ENCODE peak calls at places on chromosomes 1 and 21, in eight cellular contexts. M, L, K, B, G, Z, J and H are unnamed samples.

GRCh38 chr1:49677706-49678105 is 346.0 kb downstream of the AGBL4 start:
- DNase-seq in G (no peak), Z (no peak), J (no peak), B (no peak), K (no peak), L (no peak), M (no peak), H (no peak)

GRCh38 chr21:29433366-29434059 is 134.8 kb downstream of the BACH1 start:
- DNase-seq in B (no peak), M (no peak), L (no peak), Z (no peak), G (no peak), K (no peak), J (no peak), H (peak)

GRCh38 chr1:91099746-91100621 is 78.1 kb upstream of the ZNF644 start:
- DNase-seq in L (no peak), K (no peak), J (no peak), G (no peak), Z (no peak), B (no peak), M (no peak), H (no peak)

GRCh38 chr21:46028547-46029200 is 47.1 kb downstream of the COL6A1 start:
- DNase-seq in G (no peak), L (peak), Z (no peak), B (no peak), M (no peak), J (no peak), K (no peak), H (no peak)

GRCh38 chr1:115807723-115808122 is 33.2 kb downstream of the NHLH2 start:
- DNase-seq in Z (peak), L (peak), M (no peak), K (peak), B (peak), J (peak), G (no peak), H (peak)

GRCh38 chr1:109529895-109530456 is 9.7 kb upstream of the GPR61 start:
- DNase-seq in M (no peak), L (no peak), K (no peak), J (no peak), G (no peak), B (no peak), Z (no peak), H (no peak)

GRCh38 chr1:67559222-67559700 is 125.7 kb upstream of the GADD45A start:
- DNase-seq in Z (no peak), L (peak), B (no peak), K (no peak), J (no peak), M (no peak), G (no peak), H (no peak)

GRCh38 chr1:165512817-165513216 is 31.0 kb upstream of the LRRC52 start:
- DNase-seq in J (no peak), G (no peak), Z (no peak), M (no peak), B (no peak), K (no peak), L (no peak), H (no peak)

GRCh38 chr1:30789388-30790255 is 32.0 kb upstream of the LAPTM5 start:
- DNase-seq in Z (no peak), L (no peak), J (no peak), G (no peak), K (no peak), M (no peak), B (no peak), H (no peak)

GRCh38 chr21:39788383-39788782 is 43.4 kb downstream of the IGSF5 start:
- DNase-seq in J (no peak), G (no peak), M (peak), K (peak), B (no peak), L (peak), Z (no peak), H (peak)

GRCh38 chr1:200708769-200709168 is 29.9 kb upstream of the CAMSAP2 start:
- DNase-seq in Z (no peak), J (no peak), K (no peak), B (no peak), M (no peak), G (no peak), L (no peak), H (no peak)

GRCh38 chr1:89606227-89606945 is 26.5 kb upstream of the LRRC8C start:
- DNase-seq in B (no peak), J (peak), K (no peak), M (no peak), G (no peak), Z (peak), L (no peak), H (no peak)

GRCh38 chr21:41783476-41784150 is 16.8 kb upstream of the RIPK4 start:
- DNase-seq in K (peak), M (no peak), G (no peak), J (no peak), Z (no peak), B (no peak), L (peak), H (peak)

GRCh38 chr1:221440658-221441057 is 301.2 kb downstream of the DUSP10 start:
- DNase-seq in B (no peak), Z (no peak), J (peak), K (no peak), L (no peak), G (no peak), M (no peak), H (no peak)

GRCh38 chr1:231039161-231040018 is 664 bp downstream of the FAM89A start:
- DNase-seq in L (no peak), B (no peak), K (no peak), G (no peak), J (peak), M (no peak), Z (peak), H (no peak)

GRCh38 chr1:24266398-24266941 is 52.7 kb upstream of the GRHL3 start:
- DNase-seq in M (no peak), J (no peak), K (no peak), G (no peak), L (peak), B (no peak), Z (no peak), H (no peak)

GRCh38 chr1:218983848-218984247 is 189.8 kb upstream of the LYPLAL1 start:
- DNase-seq in Z (no peak), G (no peak), J (no peak), K (no peak), B (no peak), M (no peak), L (no peak), H (no peak)

GRCh38 chr1:212287261-212287895 is 2.2 kb downstream of the PPP2R5A start:
- DNase-seq in J (no peak), B (no peak), M (no peak), Z (no peak), K (no peak), G (no peak), L (no peak), H (no peak)

GRCh38 chr1:246784621-246785535 is 60.7 kb downstream of the SCCPDH start:
- DNase-seq in L (peak), J (peak), K (no peak), Z (peak), B (no peak), M (no peak), G (no peak), H (no peak)

GRCh38 chr1:209220048-209220524 is 363.4 kb upstream of the CAMK1G start:
- DNase-seq in B (no peak), Z (no peak), L (no peak), K (no peak), M (no peak), G (no peak), J (no peak), H (no peak)

GRCh38 chr1:60114735-60115318 is 41.3 kb upstream of the C1orf87 start:
- DNase-seq in B (no peak), G (no peak), L (no peak), Z (no peak), K (no peak), M (no peak), J (no peak), H (no peak)

GRCh38 chr1:204437796-204438570 is 26.4 kb upstream of the PPP1R15B start:
- DNase-seq in M (no peak), L (no peak), G (no peak), K (no peak), Z (no peak), J (no peak), B (no peak), H (no peak)

GRCh38 chr1:158809261-158809660 is 21.9 kb upstream of the MNDA start:
- DNase-seq in J (peak), M (no peak), Z (no peak), K (no peak), L (no peak), B (no peak), G (no peak), H (no peak)

GRCh38 chr1:9753121-9753531 is 70.6 kb downstream of the CLSTN1 start:
- DNase-seq in G (no peak), K (no peak), M (no peak), L (peak), Z (no peak), J (no peak), B (no peak), H (no peak)

GRCh38 chr1:109771712-109772657 is 8.3 kb upstream of the EPS8L3 start:
- DNase-seq in G (no peak), L (no peak), M (no peak), B (no peak), J (no peak), K (no peak), Z (no peak), H (no peak)

GRCh38 chr21:35602811-35603210 is 457.5 kb downstream of the SETD4 start:
- DNase-seq in J (peak), Z (no peak), L (no peak), M (no peak), G (no peak), B (no peak), K (no peak), H (no peak)

GRCh38 chr1:176178316-176178715 is 28.8 kb downstream of the COP1 start:
- DNase-seq in G (no peak), K (no peak), M (no peak), B (no peak), L (no peak), Z (no peak), J (no peak), H (no peak)

GRCh38 chr1:196002906-196003305 is 605.3 kb downstream of the KCNT2 start:
- DNase-seq in B (no peak), G (no peak), L (no peak), Z (no peak), J (no peak), M (no peak), K (no peak), H (no peak)

GRCh38 chr1:102191723-102192122 is 195.0 kb upstream of the OLFM3 start:
- DNase-seq in G (no peak), M (no peak), K (peak), Z (no peak), B (no peak), J (peak), L (no peak), H (peak)

GRCh38 chr1:89855413-89856123 is 34.7 kb downstream of the LRRC8D start:
- DNase-seq in B (no peak), J (no peak), G (no peak), Z (peak), K (no peak), L (no peak), M (no peak), H (no peak)

GRCh38 chr21:38525454-38525853 is 27.2 kb upstream of the ERG start:
- DNase-seq in Z (no peak), G (no peak), M (no peak), J (no peak), K (no peak), B (no peak), L (no peak), H (no peak)

GRCh38 chr1:29247044-29247443 is 10.7 kb downstream of the PTPRU start:
- DNase-seq in L (no peak), B (no peak), M (no peak), Z (no peak), J (no peak), K (no peak), G (no peak), H (no peak)

GRCh38 chr1:15947382-15948090 is 28.4 kb downstream of the ZBTB17 start:
- DNase-seq in J (no peak), L (no peak), Z (no peak), G (no peak), M (no peak), B (no peak), K (no peak), H (no peak)

GRCh38 chr1:194717334-194717733 is 1530.9 kb upstream of the B3GALT2 start:
- DNase-seq in G (no peak), Z (no peak), M (no peak), J (no peak), L (no peak), B (no peak), K (no peak), H (no peak)

GRCh38 chr1:204316164-204316563 is 43.6 kb downstream of the PLEKHA6 start:
- DNase-seq in Z (no peak), G (no peak), B (no peak), L (no peak), J (no peak), M (no peak), K (no peak), H (no peak)

GRCh38 chr1:31912087-31912780 is 25.9 kb downstream of the PTP4A2 start:
- DNase-seq in L (no peak), J (no peak), G (no peak), K (no peak), M (no peak), B (no peak), Z (no peak), H (no peak)

GRCh38 chr1:224543453-224543852 is 72.7 kb upstream of the CNIH3 start:
- DNase-seq in Z (no peak), G (no peak), L (no peak), M (no peak), J (no peak), B (no peak), K (no peak), H (no peak)

GRCh38 chr1:225934711-225935110 is 6.3 kb downstream of the LEFTY2 start:
- DNase-seq in G (no peak), B (no peak), J (no peak), Z (no peak), L (no peak), M (no peak), K (no peak), H (no peak)

GRCh38 chr21:39072468-39072867 is 110.8 kb downstream of the PSMG1 start:
- DNase-seq in G (no peak), M (no peak), Z (no peak), L (no peak), J (no peak), K (no peak), B (no peak), H (no peak)